ENCODE peak calls at places on chromosomes 1 and 21, in four cellular contexts. L is IMR-90, T is PC-9, W is GM23338. S is an unnamed sample.

GRCh38 chr21:34008618-34009017 is 64.8 kb upstream of the MRPS6 start:
- DNase-seq in L (no peak), T (no peak), W (peak; percentile 21), S (no peak)

GRCh38 chr1:64630611-64631010 is 114.3 kb upstream of the RAVER2 start:
- DNase-seq in L (no peak), T (no peak), W (no peak), S (no peak)

GRCh38 chr1:61097326-61097725 is 15.0 kb downstream of the NFIA start:
- DNase-seq in L (peak; percentile 67), T (peak; percentile 46), W (no peak), S (peak; percentile 75)

GRCh38 chr21:29017639-29018237 is 1.4 kb downstream of the RWDD2B start:
- DNase-seq in L (no peak), T (no peak), W (no peak), S (no peak)

GRCh38 chr1:2127181-2128145 is 67.1 kb downstream of the FAAP20 start:
- DNase-seq in L (no peak), T (no peak), W (no peak), S (no peak)

GRCh38 chr1:223216482-223217205 is 73.6 kb upstream of the TLR5 start:
- DNase-seq in L (no peak), T (no peak), W (no peak), S (no peak)

GRCh38 chr1:12069616-12070244 is 6.6 kb downstream of the TNFRSF8 start:
- DNase-seq in L (no peak), T (no peak), W (no peak), S (no peak)

GRCh38 chr1:183806086-183806485 is 1.2 kb downstream of the RGL1 start:
- DNase-seq in L (peak; percentile 50), T (no peak), W (no peak), S (no peak)

GRCh38 chr21:44657635-44658183 is at the start of gene KRTAP12-3:
- DNase-seq in L (peak; percentile 7), T (no peak), W (no peak), S (no peak)

GRCh38 chr21:44702111-44702972 is 5.4 kb downstream of the KRTAP10-12 start:
- DNase-seq in L (no peak), T (no peak), W (no peak), S (no peak)

GRCh38 chr1:181778630-181779285 is 282.8 kb downstream of the ZNF648 start:
- DNase-seq in L (no peak), T (no peak), W (no peak), S (no peak)

GRCh38 chr1:182015360-182015759 is 46.2 kb downstream of the ZNF648 start:
- DNase-seq in L (no peak), T (no peak), W (peak; percentile 62), S (no peak)

GRCh38 chr1:9615316-9616063 is 26.8 kb downstream of the TMEM201 start:
- DNase-seq in L (peak; percentile 43), T (no peak), W (peak; percentile 91), S (peak; percentile 53)

GRCh38 chr1:37159102-37159501 is 124.8 kb upstream of the GRIK3 start:
- DNase-seq in L (no peak), T (no peak), W (peak; percentile 17), S (no peak)

GRCh38 chr1:35726814-35727433 is 8.2 kb upstream of the C1orf216 start:
- DNase-seq in L (peak; percentile 58), T (peak; percentile 42), W (peak; percentile 87), S (peak; percentile 57)

GRCh38 chr1:58438468-58438867 is 108.1 kb downstream of the OMA1 start:
- DNase-seq in L (no peak), T (no peak), W (no peak), S (no peak)

GRCh38 chr1:206050655-206051235 is 2.2 kb upstream of the RHEX start:
- DNase-seq in L (peak; percentile 2), T (peak; percentile 58), W (no peak), S (no peak)

GRCh38 chr1:115837762-115838421 is 3.0 kb downstream of the NHLH2 start:
- DNase-seq in L (no peak), T (no peak), W (peak; percentile 51), S (no peak)

GRCh38 chr1:36906555-36906954 is 127.8 kb downstream of the GRIK3 start:
- DNase-seq in L (no peak), T (no peak), W (no peak), S (no peak)

GRCh38 chr1:153262462-153263157 is 3.1 kb downstream of the LORICRIN start:
- DNase-seq in L (no peak), T (no peak), W (no peak), S (no peak)

GRCh38 chr21:25360593-25360992 is 246.7 kb downstream of the MRPL39 start:
- DNase-seq in L (no peak), T (no peak), W (no peak), S (no peak)

GRCh38 chr1:236059011-236059410 is 5.9 kb downstream of the NID1 start:
- DNase-seq in L (no peak), T (no peak), W (no peak), S (no peak)

GRCh38 chr1:193754732-193755427 is 568.5 kb upstream of the B3GALT2 start:
- DNase-seq in L (no peak), T (no peak), W (peak; percentile 47), S (no peak)

GRCh38 chr1:94240822-94241221 is 3.4 kb upstream of the ARHGAP29 start:
- DNase-seq in L (peak; percentile 27), T (no peak), W (peak; percentile 42), S (no peak)

GRCh38 chr1:175385316-175385715 is 192.7 kb upstream of the KIAA0040 start:
- DNase-seq in L (no peak), T (no peak), W (no peak), S (no peak)

GRCh38 chr1:16375521-16376359 is 8.7 kb downstream of the SZRD1 start:
- DNase-seq in L (peak; percentile 78), T (no peak), W (no peak), S (no peak)

GRCh38 chr1:102174259-102174863 is 177.6 kb upstream of the OLFM3 start:
- DNase-seq in L (no peak), T (no peak), W (peak; percentile 74), S (peak; percentile 5)

GRCh38 chr1:43554444-43554992 is 23.8 kb downstream of the PTPRF start:
- DNase-seq in L (peak; percentile 50), T (peak; percentile 40), W (peak; percentile 86), S (no peak)

GRCh38 chr1:150876111-150876434 is 326 bp downstream of the ARNT start:
- DNase-seq in L (peak; percentile 49), T (peak; percentile 37), W (peak; percentile 81), S (peak; percentile 53)

DNA sequence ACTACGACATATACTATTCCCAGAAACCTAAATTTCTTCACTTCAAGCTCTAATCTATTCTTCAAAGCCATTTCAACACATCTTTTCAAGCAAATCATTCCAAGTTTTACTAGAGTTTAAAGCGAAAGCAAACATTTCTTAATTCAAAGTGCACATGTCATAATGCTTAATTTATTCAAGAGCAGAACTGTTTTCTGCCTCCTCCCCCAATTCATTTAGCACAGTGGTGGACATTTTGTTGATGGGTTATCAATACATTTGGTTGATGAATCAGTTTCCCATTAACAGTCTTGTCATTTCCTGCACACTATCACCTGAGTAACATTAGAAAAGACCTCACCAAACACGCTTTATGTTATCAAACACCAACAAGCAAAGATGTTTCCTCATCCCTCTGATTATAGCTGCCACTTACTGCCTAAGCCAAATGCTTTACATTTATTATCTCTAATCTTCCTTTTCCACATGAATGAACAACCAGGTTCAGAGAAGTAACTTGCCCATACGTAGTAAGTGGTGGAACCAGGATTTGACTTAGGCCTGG is 2.0 kb downstream of the SRSF4 start:
- DNase-seq in L (no peak), T (peak; percentile 47), W (no peak), S (no peak)
- H3K27ac ChIP-seq in L (peak overlapping the region; percentile 29), T (no peak overlapping the region), W (peak overlapping the region; percentile 17), S (no peak overlapping the region)

GRCh38 chr1:44775078-44775929 is at the start of gene RPS8:
- DNase-seq in L (peak; percentile 93), T (peak; percentile 86), W (peak; percentile 99), S (peak; percentile 78)
- TF ChIP-seq CTCF in L (no peak), T (peak; percentile 10), W (no peak), S (no peak)

GRCh38 chr1:10678852-10679251 is 117.6 kb downstream of the CASZ1 start:
- DNase-seq in L (no peak), T (no peak), W (no peak), S (no peak)
- H3K27ac ChIP-seq in L (no peak overlapping the region), T (no peak overlapping the region), W (no peak overlapping the region), S (peak overlapping the region; percentile 67)

GRCh38 chr1:215521279-215521678 is 45.8 kb upstream of the KCTD3 start:
- DNase-seq in L (no peak), T (no peak), W (no peak), S (no peak)

GRCh38 chr1:215518594-215518993 is 48.5 kb upstream of the KCTD3 start:
- DNase-seq in L (no peak), T (no peak), W (no peak), S (no peak)

GRCh38 chr1:215523128-215523861 is 43.8 kb upstream of the KCTD3 start:
- DNase-seq in L (peak; percentile 52), T (no peak), W (peak; percentile 30), S (no peak)

DNA sequence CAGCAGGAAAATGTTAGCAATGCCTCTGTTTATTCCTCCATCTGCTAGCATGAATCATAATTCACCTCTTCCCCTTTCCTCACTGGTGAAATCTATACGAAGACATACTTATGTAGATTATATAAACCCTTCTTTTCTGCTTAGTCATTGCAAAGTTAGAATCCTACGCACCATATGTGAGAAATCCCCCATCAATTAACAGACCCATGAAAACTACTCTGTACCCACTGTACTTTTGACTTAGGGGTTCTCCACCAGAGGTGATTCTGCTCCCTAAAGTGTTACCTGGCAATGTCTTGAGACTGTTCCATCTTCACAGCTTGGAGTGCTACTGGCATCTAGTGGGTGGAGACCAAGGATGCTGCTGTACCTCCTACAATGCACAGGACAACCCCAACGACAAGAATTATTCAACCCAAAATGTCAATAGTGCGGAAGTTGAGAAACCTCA is 49.6 kb upstream of the KCTD3 start:
- DNase-seq in L (peak; percentile 91), T (peak; percentile 36), W (peak; percentile 53), S (peak; percentile 25)
- TF ChIP-seq CTCF in L (peak; percentile 47), T (peak; percentile 47), W (peak; percentile 62), S (no peak)

DNA sequence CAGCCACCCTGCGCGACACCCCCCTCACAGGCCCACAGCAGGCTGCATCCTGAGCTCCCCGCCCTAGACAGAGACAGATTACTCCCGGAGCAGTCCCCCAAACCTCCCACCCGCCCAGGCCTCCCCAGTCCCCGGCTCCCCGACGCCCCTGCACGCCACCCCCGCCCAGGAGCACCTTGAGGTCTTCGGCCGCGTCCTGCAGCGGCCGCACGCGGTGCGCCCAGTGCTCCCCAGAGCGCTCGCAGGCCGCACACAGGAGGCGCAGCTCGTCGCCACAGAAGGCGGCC is 713 bp downstream of the TRIM11 start:
- DNase-seq in L (peak; percentile 17), T (no peak), W (no peak), S (no peak)
- H3K27ac ChIP-seq in L (peak overlapping the region; percentile 86), T (peak overlapping the region; percentile 77), W (no peak overlapping the region), S (peak overlapping the region; percentile 86)

DNA sequence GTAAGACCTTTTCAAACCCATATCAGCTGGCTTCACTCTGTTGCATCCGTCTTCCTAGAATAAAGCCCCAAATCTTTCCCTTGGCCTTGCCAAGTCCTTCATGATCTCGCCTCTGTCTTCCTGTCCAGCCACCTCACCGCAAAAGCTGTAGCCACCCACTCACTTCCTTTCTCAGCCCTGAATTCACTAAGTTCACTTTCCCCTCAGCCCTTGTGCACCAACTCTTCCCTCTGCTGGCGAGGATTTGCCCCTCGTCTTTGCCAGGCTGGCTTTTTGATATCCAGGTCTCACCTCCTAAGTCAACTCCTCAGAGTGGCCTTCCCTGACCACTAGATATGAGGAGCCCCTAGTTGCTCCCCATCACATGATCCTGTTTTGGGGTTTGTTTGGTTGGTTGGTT is 3.9 kb upstream of the COL16A1 start:
- DNase-seq in L (peak; percentile 80), T (no peak), W (peak; percentile 23), S (no peak)
- TF ChIP-seq CTCF in L (peak; percentile 42), T (no peak), W (peak; percentile 12), S (no peak)

S was measured in RWPE1.